ENCODE peak calls at places on chromosomes 1 and 21, in five cellular contexts. Q, N, E, B and V are unnamed samples. For H3K36me3, the result is how much of the 10 kb centered on the place peaks cover.

GRCh38 chr1:192607836-192608235 is 28.1 kb upstream of the RGS13 start:
- DNase-seq in Q (no peak), N (no peak), E (no peak), B (no peak), V (no peak)

GRCh38 chr1:155261401-155261887 is 716 bp downstream of the SCAMP3 start:
- DNase-seq in Q (no peak), N (no peak), E (no peak), B (no peak), V (no peak)

GRCh38 chr1:24972257-24973242 is 42.5 kb upstream of the RUNX3 start:
- DNase-seq in Q (no peak), N (no peak), E (no peak), B (no peak), V (no peak)

GRCh38 chr1:211007830-211008229 is 126.1 kb downstream of the KCNH1 start:
- DNase-seq in Q (no peak), N (no peak), E (no peak), B (no peak), V (no peak)

GRCh38 chr1:54604572-54605370 is 18.6 kb downstream of the FAM151A start:
- DNase-seq in Q (no peak), N (no peak), E (no peak), B (no peak), V (no peak)

GRCh38 chr1:194295690-194296089 is 1109.3 kb upstream of the B3GALT2 start:
- DNase-seq in Q (no peak), N (no peak), E (no peak), B (peak), V (no peak)

GRCh38 chr21:32426592-32427051 is 14.1 kb downstream of the EVA1C start:
- DNase-seq in Q (no peak), N (no peak), E (no peak), B (no peak), V (no peak)

GRCh38 chr1:109394591-109395281 is 3.0 kb downstream of the SORT1 start:
- DNase-seq in Q (no peak), N (no peak), E (no peak), B (no peak), V (no peak)

GRCh38 chr1:180363596-180363995 is 133.5 kb downstream of the LHX4 start:
- DNase-seq in Q (no peak), N (no peak), E (no peak), B (no peak), V (no peak)

GRCh38 chr21:45634511-45635183 is 8.9 kb upstream of the PCBP3 start:
- DNase-seq in Q (no peak), N (no peak), E (no peak), B (no peak), V (no peak)

GRCh38 chr1:180948357-180948756 is 35.7 kb downstream of the KIAA1614 start:
- DNase-seq in Q (no peak), N (no peak), E (no peak), B (no peak), V (no peak)

GRCh38 chr1:9628541-9629444 is 22.7 kb upstream of the PIK3CD start:
- DNase-seq in Q (no peak), N (no peak), E (no peak), B (no peak), V (no peak)

GRCh38 chr1:150558328-150558727 is 9.1 kb downstream of the ADAMTSL4 start:
- DNase-seq in Q (no peak), N (no peak), E (no peak), B (no peak), V (no peak)

GRCh38 chr1:8541961-8542521 is 224.1 kb downstream of the SLC45A1 start:
- DNase-seq in Q (no peak), N (no peak), E (no peak), B (no peak), V (no peak)

GRCh38 chr21:45880097-45881068 is 101.2 kb upstream of the COL6A1 start:
- DNase-seq in Q (peak), N (peak), E (peak), B (peak), V (peak)

GRCh38 chr21:36804867-36805611 is 106.1 kb downstream of the SIM2 start:
- DNase-seq in Q (no peak), N (no peak), E (no peak), B (no peak), V (no peak)

GRCh38 chr21:28127390-28127789 is 865.3 kb downstream of the LTN1 start:
- DNase-seq in Q (no peak), N (no peak), E (no peak), B (no peak), V (no peak)

GRCh38 chr1:91884459-91885290 is 1.3 kb downstream of the TGFBR3 start:
- DNase-seq in Q (peak), N (peak), E (no peak), B (no peak), V (peak)

GRCh38 chr1:92759361-92759760 is 25.5 kb downstream of the EVI5 start:
- DNase-seq in Q (no peak), N (no peak), E (no peak), B (no peak), V (no peak)

GRCh38 chr1:15089244-15089992 is 64.1 kb upstream of the TMEM51 start:
- DNase-seq in Q (no peak), N (no peak), E (no peak), B (no peak), V (no peak)

GRCh38 chr1:187627516-187627915 is 798.8 kb downstream of the PLA2G4A start:
- DNase-seq in Q (no peak), N (no peak), E (no peak), B (no peak), V (no peak)

GRCh38 chr1:168408531-168409242 is 128.0 kb downstream of the TBX19 start:
- DNase-seq in Q (no peak), N (no peak), E (peak), B (peak), V (no peak)

GRCh38 chr1:27381976-27382762 is 964 bp downstream of the CD164L2 start:
- DNase-seq in Q (no peak), N (no peak), E (no peak), B (no peak), V (no peak)

GRCh38 chr1:213070399-213070798 is 19.4 kb downstream of the RPS6KC1 start:
- DNase-seq in Q (no peak), N (peak), E (no peak), B (no peak), V (peak)

GRCh38 chr1:238677567-238677966 is 708.8 kb upstream of the CHRM3 start:
- DNase-seq in Q (no peak), N (no peak), E (no peak), B (no peak), V (no peak)

GRCh38 chr1:109767596-109768334 is 4.0 kb upstream of the EPS8L3 start:
- DNase-seq in Q (peak), N (peak), E (no peak), B (no peak), V (peak)

GRCh38 chr21:45831991-45832740 is 149.4 kb upstream of the COL6A1 start:
- DNase-seq in Q (no peak), N (no peak), E (no peak), B (no peak), V (no peak)

GRCh38 chr1:118012725-118013124 is 83.2 kb downstream of the WDR3 start:
- DNase-seq in Q (no peak), N (no peak), E (no peak), B (no peak), V (no peak)

GRCh38 chr1:83860506-83861221 is 138.3 kb downstream of the TTLL7 start:
- DNase-seq in Q (peak), N (peak), E (peak), B (peak), V (peak)

GRCh38 chr1:61230523-61230922 is 148.2 kb downstream of the NFIA start:
- DNase-seq in Q (no peak), N (no peak), E (no peak), B (no peak), V (no peak)

GRCh38 chr1:216461466-216461865 is 38.2 kb upstream of the USH2A start:
- DNase-seq in Q (no peak), N (no peak), E (no peak), B (no peak), V (no peak)

GRCh38 chr1:205244383-205244782 is 16.6 kb downstream of the TMCC2 start:
- DNase-seq in Q (no peak), N (no peak), E (no peak), B (no peak), V (no peak)

GRCh38 chr21:38438476-38438893 is 59.8 kb downstream of the ERG start:
- DNase-seq in Q (no peak), N (peak), E (peak), B (no peak), V (peak)

GRCh38 chr1:69534829-69535228 is 32.9 kb upstream of the LRRC7 start:
- DNase-seq in Q (no peak), N (no peak), E (no peak), B (no peak), V (no peak)

GRCh38 chr1:69535490-69535889 is 32.2 kb upstream of the LRRC7 start:
- DNase-seq in Q (no peak), N (no peak), E (no peak), B (no peak), V (no peak)

DNA sequence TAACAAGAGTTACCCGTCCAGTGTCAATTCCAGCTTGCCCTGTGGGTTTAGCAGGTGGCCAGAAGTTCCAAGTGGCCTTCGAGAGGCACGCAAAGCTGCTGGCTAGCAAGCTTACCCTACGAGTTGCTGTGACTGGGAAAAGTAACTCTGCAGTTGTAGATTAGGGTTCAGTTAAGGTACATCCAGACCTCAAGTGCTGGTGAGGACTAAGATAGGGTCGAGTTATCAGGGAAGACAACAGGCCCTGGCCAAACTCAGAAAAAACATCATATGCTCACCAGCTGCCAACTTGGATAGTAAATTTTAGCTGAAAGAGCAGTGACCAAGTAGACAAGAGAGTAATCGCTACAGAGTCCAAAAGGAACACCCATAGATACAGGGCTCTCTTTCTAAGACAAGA is 27.7 kb upstream of the LRRC7 start:
- DNase-seq in Q (no peak), N (no peak), E (no peak), B (no peak), V (no peak)
- TF ChIP-seq POLR2A in Q (no peak), N (no peak), E (no peak), B (no peak), V (no peak)

GRCh38 chr1:112309499-112309898 is 86.5 kb upstream of the CTTNBP2NL start:
- DNase-seq in Q (no peak), N (no peak), E (no peak), B (no peak), V (no peak)

GRCh38 chr1:112308716-112309115 is 87.3 kb upstream of the CTTNBP2NL start:
- DNase-seq in Q (no peak), N (no peak), E (no peak), B (no peak), V (no peak)

GRCh38 chr1:112307930-112308329 is 88.1 kb upstream of the CTTNBP2NL start:
- DNase-seq in Q (no peak), N (no peak), E (no peak), B (no peak), V (no peak)

GRCh38 chr1:112304612-112305011 is 91.4 kb upstream of the CTTNBP2NL start:
- DNase-seq in Q (no peak), N (no peak), E (no peak), B (no peak), V (no peak)

GRCh38 chr1:112304151-112304550 is 91.9 kb upstream of the CTTNBP2NL start:
- DNase-seq in Q (no peak), N (no peak), E (no peak), B (no peak), V (no peak)
- H3K27ac ChIP-seq in Q (no peak), N (no peak), E (no peak), B (no peak), V (peak)

GRCh38 chr1:31696246-31696645 is 7.6 kb downstream of the COL16A1 start:
- DNase-seq in Q (no peak), N (no peak), E (no peak), B (no peak), V (no peak)

GRCh38 chr1:31695327-31695726 is 8.5 kb downstream of the COL16A1 start:
- DNase-seq in Q (no peak), N (no peak), E (no peak), B (no peak), V (no peak)

GRCh38 chr1:31697369-31697984 is 6.3 kb downstream of the COL16A1 start:
- DNase-seq in Q (no peak), N (no peak), E (no peak), B (no peak), V (no peak)

GRCh38 chr1:31694069-31694909 is 9.5 kb downstream of the COL16A1 start:
- DNase-seq in Q (no peak), N (no peak), E (no peak), B (no peak), V (no peak)

GRCh38 chr1:31694910-31695300 is 8.9 kb downstream of the COL16A1 start:
- DNase-seq in Q (no peak), N (no peak), E (no peak), B (no peak), V (no peak)
- H3K36me3 ChIP-seq in Q (under half), N (under half), E (under half), B (under half), V (under half)

DNA sequence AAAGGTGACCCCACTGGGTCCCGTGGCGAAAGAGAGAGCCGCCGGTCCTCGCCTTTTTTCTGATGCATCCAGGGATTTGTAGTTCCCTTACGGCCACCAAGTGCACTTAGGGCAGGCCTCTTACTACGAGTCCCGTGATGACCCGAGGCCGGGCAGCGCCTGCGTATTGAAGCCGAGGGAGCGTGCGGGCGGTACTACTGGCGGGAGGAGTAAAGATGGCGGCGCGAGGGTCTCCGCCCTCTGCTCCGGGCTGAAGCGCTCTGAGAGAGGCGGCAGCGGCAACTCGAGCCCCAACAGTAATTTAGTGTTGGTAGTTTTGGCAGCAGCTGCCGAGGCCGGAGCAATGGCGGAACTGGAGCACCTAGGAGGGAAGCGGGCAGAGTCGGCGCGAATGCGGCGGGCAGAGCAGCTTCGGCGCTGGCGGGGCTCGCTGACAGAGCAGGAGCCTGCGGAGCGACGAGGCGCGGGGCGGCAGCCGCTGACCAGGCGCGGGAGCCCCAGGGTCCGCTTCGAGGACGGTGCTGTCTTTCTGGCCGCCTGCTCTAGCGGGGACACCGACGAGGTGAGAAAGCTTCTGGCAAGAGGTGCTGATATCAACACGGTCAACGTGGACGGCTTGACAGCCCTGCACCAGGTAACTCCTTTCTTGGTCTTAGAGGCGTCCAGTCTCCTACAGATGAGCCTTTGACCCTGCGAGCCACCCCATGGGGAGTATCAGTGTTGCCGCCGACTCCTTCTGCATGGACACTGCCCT is at the start of gene PPP1R12B:
- DNase-seq in Q (peak), N (peak), E (peak), B (peak), V (peak)
- TF ChIP-seq POLR2A in Q (peak), N (peak), E (no peak), B (peak), V (no peak)